ENCODE peak calls at places on chromosome 12, in nine cellular contexts. H, B, C, L, U, F, G, J and K are unnamed samples. For H3K4me1, the result is how much of the 10 kb centered on the place peaks cover.

GRCh38 chr12:31773867-31774266 is 45.0 kb upstream of the AMN1 start:
- DNase-seq in L (no peak), G (no peak), C (no peak), H (peak), F (no peak), J (no peak), U (no peak), B (no peak), K (no peak)

GRCh38 chr12:102883204-102883799 is 33.7 kb downstream of the PAH start:
- DNase-seq in H (peak), J (peak), C (peak), G (peak), F (peak), B (no peak), U (peak), L (peak), K (peak)

GRCh38 chr12:29902043-29902442 is 118.3 kb upstream of the TMTC1 start:
- DNase-seq in B (no peak), F (no peak), H (no peak), U (no peak), L (no peak), G (no peak), C (no peak), J (no peak), K (no peak)

GRCh38 chr12:10363922-10364838 is 25.7 kb downstream of the KLRK1 start:
- DNase-seq in L (no peak), U (peak), F (no peak), C (no peak), G (peak), J (peak), B (peak), H (peak), K (peak)

GRCh38 chr12:67909091-67909531 is 80.1 kb upstream of the IFNG-AS1 start:
- DNase-seq in H (no peak), G (no peak), C (no peak), L (no peak), J (no peak), U (no peak), F (no peak), B (no peak), K (no peak)

GRCh38 chr12:43407816-43408645 is 144.0 kb downstream of the ADAMTS20 start:
- DNase-seq in L (no peak), H (no peak), B (no peak), J (no peak), G (no peak), C (no peak), U (no peak), F (no peak), K (no peak)

GRCh38 chr12:130053641-130054040 is 108.6 kb upstream of the FZD10 start:
- DNase-seq in J (no peak), C (no peak), L (no peak), H (no peak), U (no peak), B (no peak), G (no peak), F (peak), K (no peak)

GRCh38 chr12:3409662-3410061 is 81.3 kb upstream of the PRMT8 start:
- DNase-seq in L (no peak), B (no peak), J (no peak), F (no peak), H (no peak), G (no peak), U (no peak), C (no peak), K (no peak)

GRCh38 chr12:56836800-56837663 is 73.9 kb downstream of the HSD17B6 start:
- DNase-seq in G (peak), F (no peak), H (no peak), U (no peak), J (no peak), L (no peak), B (no peak), C (no peak), K (no peak)

GRCh38 chr12:9651265-9651729 is 18.2 kb upstream of the CLEC2D start:
- DNase-seq in L (no peak), H (no peak), F (no peak), G (no peak), J (no peak), U (no peak), B (no peak), C (no peak), K (no peak)

GRCh38 chr12:65522956-65523857 is 244.7 kb downstream of the MSRB3 start:
- DNase-seq in F (no peak), J (no peak), U (no peak), H (no peak), L (no peak), C (no peak), B (no peak), G (no peak), K (no peak)

DNA sequence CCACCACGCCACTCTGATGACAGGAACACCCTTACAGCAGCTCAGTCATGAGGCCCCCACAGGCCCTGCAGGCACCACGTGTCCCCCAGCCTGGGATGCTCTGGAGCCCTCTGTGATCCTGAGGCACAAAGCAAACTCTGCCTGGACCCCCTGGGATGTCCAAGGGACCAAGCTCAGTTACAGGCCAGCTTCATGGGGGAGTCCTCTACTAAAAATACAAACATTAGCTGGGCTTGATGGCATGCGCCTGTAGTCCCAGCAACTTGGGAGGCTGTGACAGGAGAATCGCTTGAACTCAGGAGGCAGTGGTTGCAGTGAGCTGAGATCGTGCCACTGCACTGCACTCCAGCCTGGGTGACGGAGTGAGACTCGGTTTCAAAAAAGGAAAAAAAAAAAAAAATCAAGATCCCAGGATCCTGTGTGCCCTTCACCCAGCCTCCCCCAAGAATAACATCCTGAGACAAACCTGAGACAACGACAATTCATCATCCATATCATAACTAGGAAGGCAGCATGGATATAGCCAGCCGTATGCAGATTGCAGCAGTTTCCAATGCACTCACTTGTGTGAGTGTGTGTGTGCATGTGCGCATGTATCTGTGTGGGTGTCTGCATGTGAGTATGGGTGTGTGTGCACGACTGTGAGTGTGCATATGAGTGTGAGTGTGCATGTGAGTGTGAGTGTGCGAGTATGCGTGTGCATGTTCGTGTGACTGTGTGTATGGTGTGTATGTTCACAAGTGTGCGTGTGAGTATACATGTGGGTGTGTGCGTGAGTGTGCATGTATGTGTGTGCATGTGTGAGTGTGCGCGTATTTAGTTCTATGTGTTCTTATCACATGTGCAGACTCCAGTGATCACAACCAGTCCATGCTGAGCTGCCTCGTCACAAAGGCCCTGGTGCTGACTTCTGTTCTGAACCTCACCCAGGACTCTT is 52.1 kb downstream of the NCOR2 start:
- DNase-seq in L (no peak), U (no peak), H (no peak), B (no peak), F (no peak), J (no peak), C (no peak), G (no peak), K (no peak)
- H3K4me1 ChIP-seq in L (under half), U (half or more), H (half or more), B (half or more), F (under half), J (half or more), C (half or more), G (under half), K (half or more)

DNA sequence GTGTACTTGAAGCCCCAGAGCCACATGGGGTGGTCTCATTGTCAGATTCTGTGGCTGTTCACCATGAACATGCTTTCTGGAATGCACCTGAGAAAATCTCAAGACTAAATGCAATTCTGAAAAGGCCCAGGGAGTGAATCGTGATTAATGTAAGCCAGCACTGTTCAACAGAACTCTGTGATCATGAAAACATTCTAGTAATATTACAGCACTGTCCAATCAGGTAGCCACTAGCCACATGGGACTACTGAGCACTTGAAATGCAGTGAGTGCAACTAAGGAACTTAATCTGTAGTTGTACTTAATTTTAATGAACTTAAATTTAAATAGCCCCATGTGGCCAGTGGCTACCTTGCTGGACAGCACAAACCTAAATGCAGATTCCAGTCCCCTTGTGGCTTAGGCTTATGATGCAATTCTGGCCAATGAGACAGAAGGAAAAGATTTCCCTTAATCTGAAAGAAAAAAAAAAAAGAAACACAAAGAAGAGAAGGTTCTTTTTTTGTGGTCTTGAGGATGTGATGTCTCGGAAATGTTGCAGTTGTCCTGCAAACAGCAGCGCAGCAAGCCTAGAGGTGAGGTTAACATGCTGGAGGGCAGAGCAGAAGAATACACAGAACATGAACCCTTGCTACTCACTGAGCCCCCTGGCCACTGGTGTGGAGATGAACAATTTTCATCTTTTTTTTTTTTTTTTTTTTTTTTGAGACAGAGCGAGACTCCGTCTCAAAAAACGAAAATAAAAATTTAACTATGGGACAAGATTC is 48.2 kb downstream of the SPPL3 start:
- DNase-seq in H (no peak), J (no peak), B (no peak), L (no peak), F (no peak), C (no peak), G (no peak), U (no peak), K (no peak)
- H3K4me1 ChIP-seq in H (under half), J (half or more), B (under half), L (under half), F (under half), C (under half), G (under half), U (under half), K (under half)

GRCh38 chr12:122026706-122027328 is 5.1 kb downstream of the BCL7A start:
- DNase-seq in G (no peak), F (peak), C (no peak), U (no peak), J (no peak), H (no peak), L (no peak), B (no peak), K (no peak)
- H3K4me1 ChIP-seq in G (under half), F (under half), C (under half), U (half or more), J (under half), H (under half), L (under half), B (under half), K (under half)

GRCh38 chr12:125222876-125223275 is 157.6 kb downstream of the AACS start:
- DNase-seq in H (no peak), B (no peak), U (no peak), L (no peak), C (no peak), F (no peak), J (no peak), G (no peak), K (no peak)

GRCh38 chr12:125229878-125230530 is 164.8 kb downstream of the AACS start:
- DNase-seq in B (no peak), F (no peak), H (no peak), C (no peak), U (no peak), J (no peak), G (no peak), L (no peak), K (no peak)

GRCh38 chr12:125221602-125222001 is 156.4 kb downstream of the AACS start:
- DNase-seq in B (no peak), C (no peak), L (no peak), J (no peak), G (no peak), U (no peak), F (no peak), H (no peak), K (no peak)

GRCh38 chr12:125228519-125229260 is 163.5 kb downstream of the AACS start:
- DNase-seq in B (no peak), L (no peak), J (no peak), H (no peak), U (no peak), F (peak), C (no peak), G (no peak), K (no peak)

DNA sequence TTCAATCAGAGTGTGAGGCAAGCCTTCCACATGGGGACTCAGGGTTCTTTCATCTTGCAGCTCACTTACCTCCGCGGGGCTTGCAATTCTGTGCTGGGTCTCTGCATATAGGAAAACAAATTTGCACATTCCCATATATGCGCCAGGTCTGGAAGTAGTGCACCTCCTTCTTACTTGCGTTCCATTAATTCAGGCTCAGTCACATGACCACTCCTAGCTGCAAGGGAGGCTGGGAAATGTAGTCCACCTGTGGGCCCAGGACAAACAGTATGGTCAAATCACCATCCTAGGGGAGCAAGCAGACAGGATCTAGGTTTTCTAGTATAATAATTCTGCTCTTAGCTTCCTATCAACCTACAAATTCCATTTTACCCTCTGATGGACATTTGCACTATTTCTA is 160.4 kb downstream of the AACS start:
- DNase-seq in C (no peak), H (no peak), B (no peak), L (no peak), F (no peak), U (no peak), J (no peak), G (no peak), K (no peak)
- H3K4me1 ChIP-seq in C (under half), H (under half), B (under half), L (under half), F (under half), U (under half), J (under half), G (under half), K (under half)

DNA sequence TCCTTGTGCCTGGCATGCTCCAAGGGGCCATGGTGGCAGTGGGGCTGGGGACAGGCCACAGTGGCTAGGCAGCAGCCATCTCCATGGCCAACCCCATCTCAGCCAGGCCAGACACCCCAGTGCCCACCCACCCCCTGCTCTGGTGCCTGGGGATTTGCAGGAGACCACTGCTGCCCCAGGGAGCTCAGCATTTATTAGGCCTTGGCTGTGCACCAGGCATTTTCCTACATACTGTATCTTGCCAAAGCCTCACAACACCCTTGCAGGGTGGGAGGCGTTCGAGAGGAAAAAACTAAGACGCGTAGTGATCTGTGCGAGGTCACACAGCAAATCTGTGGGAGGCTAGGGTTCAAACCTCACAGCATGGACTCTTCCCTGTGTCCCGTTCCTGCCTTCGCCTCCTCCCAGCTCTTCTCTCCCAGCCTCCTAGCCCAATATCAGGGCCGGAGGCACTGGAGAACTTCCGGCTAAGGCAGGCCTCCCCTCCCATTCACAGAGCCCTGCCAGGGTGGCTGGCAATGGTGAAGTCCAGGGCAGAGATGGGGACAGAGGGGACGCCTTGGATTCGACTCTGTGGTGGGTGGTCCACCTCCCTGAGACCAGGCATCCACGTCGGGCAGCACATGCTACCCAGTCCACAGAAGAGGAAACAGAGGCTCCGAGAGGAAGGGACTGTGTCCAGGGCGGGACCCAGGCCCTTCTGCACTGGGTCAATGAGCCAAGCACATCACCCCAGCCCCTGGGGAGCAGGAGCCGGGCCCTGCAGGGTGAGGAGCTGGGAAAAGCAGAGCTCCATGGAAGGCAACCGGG is 57.4 kb downstream of the FAM222A start:
- DNase-seq in G (no peak), L (no peak), F (no peak), C (peak), B (peak), J (peak), H (no peak), U (peak), K (no peak)
- H3K4me1 ChIP-seq in G (under half), L (under half), F (under half), C (under half), B (under half), J (under half), H (under half), U (under half), K (under half)

GRCh38 chr12:132142679-132143327 is 1.3 kb downstream of the DDX51 start:
- DNase-seq in J (no peak), B (no peak), G (no peak), U (peak), H (no peak), C (no peak), F (no peak), L (no peak), K (no peak)
- H3K4me1 ChIP-seq in J (under half), B (under half), G (under half), U (under half), H (under half), C (under half), F (under half), L (under half), K (under half)

GRCh38 chr12:47773858-47774580 is 981 bp downstream of the SLC48A1 start:
- DNase-seq in F (no peak), H (no peak), L (no peak), C (peak), G (no peak), J (no peak), U (peak), B (no peak), K (no peak)

GRCh38 chr12:47771304-47771703 is 1.7 kb upstream of the SLC48A1 start:
- DNase-seq in L (no peak), F (no peak), J (no peak), C (peak), U (no peak), H (no peak), B (no peak), G (no peak), K (no peak)

GRCh38 chr12:47773062-47773857 is at the start of gene SLC48A1:
- DNase-seq in B (peak), U (peak), L (peak), F (peak), C (peak), J (peak), G (peak), H (peak), K (peak)

GRCh38 chr12:47772094-47772660 is 861 bp upstream of the SLC48A1 start:
- DNase-seq in J (no peak), G (no peak), U (peak), H (no peak), L (no peak), F (no peak), C (no peak), B (no peak), K (no peak)

DNA sequence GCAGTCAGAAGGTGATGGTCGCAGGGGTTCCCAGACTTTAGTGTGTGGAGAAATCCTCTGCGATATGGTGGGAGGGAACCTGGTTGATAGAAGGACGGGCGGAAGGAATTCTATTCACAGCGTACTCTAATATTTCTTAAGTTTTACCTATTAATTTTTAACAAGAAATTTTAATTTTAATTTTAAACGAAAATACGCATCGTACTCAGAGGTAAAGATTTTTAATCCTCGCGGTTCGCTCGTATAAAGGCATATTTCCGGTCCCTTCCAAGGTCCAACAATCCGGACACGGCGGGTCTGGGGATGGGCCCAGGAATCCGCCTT is 338 bp upstream of the SLC48A1 start:
- DNase-seq in J (no peak), B (no peak), G (no peak), C (no peak), H (no peak), L (no peak), F (no peak), U (no peak), K (no peak)
- H3K4me1 ChIP-seq in J (half or more), B (half or more), G (under half), C (half or more), H (under half), L (under half), F (under half), U (under half), K (under half)

DNA sequence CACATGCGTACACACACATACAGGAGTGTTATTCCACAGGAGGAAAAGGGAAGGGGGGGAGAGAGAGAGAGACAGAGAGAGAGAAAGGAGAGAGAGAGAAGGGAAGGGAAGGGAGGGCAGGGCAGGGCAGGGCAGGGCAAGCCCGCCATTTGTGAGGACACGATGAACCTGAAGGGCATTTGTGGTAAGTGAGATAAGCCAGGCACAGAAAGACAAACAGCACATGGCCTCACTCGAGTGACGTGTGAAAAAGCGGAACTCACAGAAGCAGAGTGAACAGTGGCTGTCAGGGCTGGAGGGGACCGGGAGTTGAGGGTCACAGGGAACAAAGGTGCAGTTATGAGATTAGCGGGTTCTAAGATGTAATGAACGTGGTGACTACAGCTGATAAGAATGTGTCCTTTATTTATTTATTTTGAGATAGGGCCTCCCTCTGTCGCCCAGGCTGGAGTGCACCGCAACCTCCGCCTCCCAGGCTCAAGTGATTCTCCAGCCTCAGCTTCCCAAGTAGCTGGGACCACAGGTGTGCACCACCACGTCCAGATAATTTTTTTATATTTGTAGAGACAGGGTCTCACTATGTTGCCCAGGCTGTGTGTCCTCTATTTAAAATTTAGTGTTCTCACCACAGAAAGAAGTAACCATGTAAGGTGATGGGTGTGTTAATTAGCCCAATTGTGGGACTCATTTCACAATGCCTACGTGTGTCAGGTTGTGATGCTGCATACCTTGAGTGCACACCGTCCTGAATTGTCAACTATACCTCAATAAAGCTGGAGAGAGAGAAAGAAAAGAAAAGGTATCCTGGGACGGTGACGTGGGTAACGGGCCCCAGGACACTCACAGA is 18.7 kb upstream of the FBRSL1 start:
- DNase-seq in L (no peak), F (no peak), J (peak), U (peak), H (no peak), G (peak), C (no peak), B (no peak), K (no peak)
- H3K4me1 ChIP-seq in L (under half), F (under half), J (under half), U (under half), H (under half), G (under half), C (under half), B (under half), K (under half)

GRCh38 chr12:118359541-118359915 is 13.2 kb downstream of the TAOK3 start:
- DNase-seq in J (no peak), B (no peak), G (peak), F (no peak), C (no peak), U (no peak), H (no peak), L (no peak), K (no peak)
- H3K4me1 ChIP-seq in J (half or more), B (under half), G (under half), F (under half), C (half or more), U (under half), H (under half), L (under half), K (under half)